ENCODE peak calls at places on chromosome 17, in five cellular contexts. One of them, this sample, is unnamed.

GRCh38 chr17:55567240-55568216 is 56.3 kb upstream of the SMIM36 start:
- DNase-seq in H9: no peak
- DNase-seq in activated naive CD8-positive, alpha-beta T cell treated with anti-CD3 and anti-CD28 coated beads, Interleukin-2, amount 50 U/mL, for 24 hours: no peak
- DNase-seq in HEK293T: no peak
- DNase-seq in CD8-positive, alpha-beta memory T cell: no peak
- DNase-seq in this sample: no peak

GRCh38 chr17:38617074-38617860 is 11.5 kb upstream of the SRCIN1 start:
- DNase-seq in H9: no peak
- DNase-seq in HEK293T: no peak
- DNase-seq in CD8-positive, alpha-beta memory T cell: no peak
- DNase-seq in activated naive CD8-positive, alpha-beta T cell treated with anti-CD3 and anti-CD28 coated beads, Interleukin-2, amount 50 U/mL, for 24 hours: no peak
- DNase-seq in this sample: no peak

GRCh38 chr17:49108318-49108717 is 24.3 kb upstream of the B4GALNT2 start:
- DNase-seq in HEK293T: no peak
- DNase-seq in H9: no peak
- DNase-seq in activated naive CD8-positive, alpha-beta T cell treated with anti-CD3 and anti-CD28 coated beads, Interleukin-2, amount 50 U/mL, for 24 hours: no peak
- DNase-seq in CD8-positive, alpha-beta memory T cell: no peak
- DNase-seq in this sample: no peak

GRCh38 chr17:81641825-81642489 is 5.0 kb downstream of the TSPAN10 start:
- DNase-seq in CD8-positive, alpha-beta memory T cell: no peak
- DNase-seq in H9: no peak
- DNase-seq in HEK293T: no peak
- DNase-seq in activated naive CD8-positive, alpha-beta T cell treated with anti-CD3 and anti-CD28 coated beads, Interleukin-2, amount 50 U/mL, for 24 hours: no peak
- DNase-seq in this sample: no peak

GRCh38 chr17:48997103-48997826 is at the start of gene IGF2BP1:
- DNase-seq in HEK293T: peak; percentile 65
- DNase-seq in activated naive CD8-positive, alpha-beta T cell treated with anti-CD3 and anti-CD28 coated beads, Interleukin-2, amount 50 U/mL, for 24 hours: peak; percentile 22
- DNase-seq in H9: peak; percentile 86
- DNase-seq in CD8-positive, alpha-beta memory T cell: no peak
- DNase-seq in this sample: no peak

GRCh38 chr17:45980855-45981254 is 18.2 kb upstream of the STH start:
- DNase-seq in activated naive CD8-positive, alpha-beta T cell treated with anti-CD3 and anti-CD28 coated beads, Interleukin-2, amount 50 U/mL, for 24 hours: no peak
- DNase-seq in H9: no peak
- DNase-seq in CD8-positive, alpha-beta memory T cell: no peak
- DNase-seq in HEK293T: no peak
- DNase-seq in this sample: no peak

GRCh38 chr17:62955841-62956352 is 10.1 kb upstream of the TANC2 start:
- DNase-seq in activated naive CD8-positive, alpha-beta T cell treated with anti-CD3 and anti-CD28 coated beads, Interleukin-2, amount 50 U/mL, for 24 hours: no peak
- DNase-seq in HEK293T: no peak
- DNase-seq in H9: no peak
- DNase-seq in CD8-positive, alpha-beta memory T cell: no peak
- DNase-seq in this sample: no peak

GRCh38 chr17:80568246-80568645 is 23.6 kb downstream of the RPTOR start:
- DNase-seq in activated naive CD8-positive, alpha-beta T cell treated with anti-CD3 and anti-CD28 coated beads, Interleukin-2, amount 50 U/mL, for 24 hours: no peak
- DNase-seq in HEK293T: no peak
- DNase-seq in CD8-positive, alpha-beta memory T cell: no peak
- DNase-seq in H9: no peak
- DNase-seq in this sample: no peak

GRCh38 chr17:10127819-10128375 is 70.5 kb downstream of the GAS7 start:
- DNase-seq in HEK293T: no peak
- DNase-seq in H9: no peak
- DNase-seq in activated naive CD8-positive, alpha-beta T cell treated with anti-CD3 and anti-CD28 coated beads, Interleukin-2, amount 50 U/mL, for 24 hours: no peak
- DNase-seq in CD8-positive, alpha-beta memory T cell: no peak
- DNase-seq in this sample: no peak

GRCh38 chr17:81927653-81928496 is at the start of gene MAFG:
- DNase-seq in CD8-positive, alpha-beta memory T cell: peak; percentile 86
- DNase-seq in HEK293T: peak; percentile 98
- DNase-seq in H9: peak; percentile 96
- DNase-seq in activated naive CD8-positive, alpha-beta T cell treated with anti-CD3 and anti-CD28 coated beads, Interleukin-2, amount 50 U/mL, for 24 hours: peak; percentile 93
- DNase-seq in this sample: peak; percentile 85

GRCh38 chr17:38922538-38923291 is 2.7 kb upstream of the LASP1NB start:
- DNase-seq in CD8-positive, alpha-beta memory T cell: no peak
- DNase-seq in H9: peak; percentile 71
- DNase-seq in HEK293T: no peak
- DNase-seq in activated naive CD8-positive, alpha-beta T cell treated with anti-CD3 and anti-CD28 coated beads, Interleukin-2, amount 50 U/mL, for 24 hours: no peak
- DNase-seq in this sample: no peak

This sample was measured in T-helper 1 cell.